ENCODE peak calls at places on chromosomes 13 and 19, in nine cellular contexts. F, R, H, X, A, T, Y, S and P are unnamed samples.

GRCh38 chr19:2391118-2391725 is 31.2 kb downstream of the TMPRSS9 start:
- DNase-seq in Y (no peak), T (peak), R (no peak), F (peak), X (no peak), A (peak), H (peak), S (no peak), P (no peak)

GRCh38 chr13:35475131-35475959 is 1.1 kb downstream of the MAB21L1 start:
- DNase-seq in H (peak), A (peak), F (no peak), S (no peak), R (no peak), Y (no peak), X (no peak), T (no peak), P (no peak)

GRCh38 chr13:111855786-111856185 is 211.2 kb upstream of the SOX1 start:
- DNase-seq in R (no peak), H (no peak), A (no peak), X (no peak), T (no peak), F (no peak), S (no peak), Y (no peak), P (no peak)

GRCh38 chr13:66992183-66992582 is 238.0 kb downstream of the PCDH9 start:
- DNase-seq in Y (no peak), T (no peak), A (no peak), R (no peak), X (no peak), F (no peak), H (no peak), S (no peak), P (no peak)

GRCh38 chr19:6402834-6403608 is 10.1 kb upstream of the GTF2F1 start:
- DNase-seq in F (no peak), A (no peak), Y (no peak), T (no peak), H (no peak), R (no peak), S (no peak), X (no peak), P (no peak)

GRCh38 chr13:73708393-73708985 is 425.7 kb downstream of the KLF12 start:
- DNase-seq in Y (no peak), S (no peak), H (no peak), X (peak), R (peak), T (peak), F (peak), A (peak), P (no peak)

GRCh38 chr13:33322474-33322827 is 36.9 kb upstream of the STARD13 start:
- DNase-seq in S (no peak), R (no peak), X (no peak), T (no peak), F (no peak), Y (no peak), H (no peak), A (no peak), P (no peak)

GRCh38 chr13:57631607-57632275 is at the start of gene PCDH17:
- DNase-seq in Y (peak), F (no peak), T (no peak), X (no peak), R (no peak), A (no peak), S (no peak), H (no peak), P (no peak)

GRCh38 chr13:28494537-28494860 is 429 bp downstream of the FLT1 start:
- DNase-seq in H (no peak), A (no peak), X (no peak), S (no peak), R (no peak), T (no peak), F (no peak), Y (peak), P (no peak)

GRCh38 chr19:40225440-40226305 is 816 bp downstream of the CCNP start:
- DNase-seq in H (no peak), A (no peak), F (peak), Y (no peak), S (no peak), X (no peak), R (no peak), T (no peak), P (no peak)

GRCh38 chr13:39916330-39916729 is 260.9 kb downstream of the COG6 start:
- DNase-seq in H (no peak), Y (no peak), X (no peak), F (no peak), R (no peak), S (no peak), A (no peak), T (no peak), P (no peak)

GRCh38 chr13:34863360-34864135 is 78.5 kb upstream of the NBEA start:
- DNase-seq in A (peak), F (peak), S (no peak), X (no peak), T (no peak), H (peak), Y (no peak), R (no peak), P (no peak)

GRCh38 chr19:49805822-49806612 is 7.1 kb downstream of the FUZ start:
- DNase-seq in H (no peak), T (no peak), Y (no peak), S (no peak), F (no peak), R (no peak), A (no peak), X (no peak), P (no peak)

GRCh38 chr13:28548872-28549271 is 53.9 kb upstream of the FLT1 start:
- DNase-seq in T (no peak), H (no peak), S (no peak), A (no peak), R (no peak), F (peak), Y (no peak), X (no peak), P (no peak)

GRCh38 chr13:109348514-109349340 is 437.7 kb downstream of the IRS2 start:
- DNase-seq in S (no peak), A (no peak), R (no peak), Y (no peak), T (no peak), H (peak), X (no peak), F (peak), P (no peak)

GRCh38 chr13:50544226-50544625 is 299.3 kb downstream of the DLEU7 start:
- DNase-seq in X (no peak), H (no peak), A (no peak), Y (no peak), R (no peak), F (no peak), T (no peak), S (no peak), P (no peak)

GRCh38 chr19:55809381-55810058 is 22.3 kb downstream of the NLRP11 start:
- DNase-seq in H (peak), Y (peak), S (peak), A (no peak), R (no peak), T (peak), X (no peak), F (peak), P (peak)

GRCh38 chr19:34692541-34692940 is 15.1 kb downstream of the ZNF302 start:
- DNase-seq in S (no peak), X (no peak), F (no peak), Y (no peak), R (no peak), H (no peak), T (no peak), A (no peak), P (no peak)

GRCh38 chr13:50644081-50644871 is 199.2 kb downstream of the DLEU7 start:
- DNase-seq in S (no peak), Y (no peak), F (no peak), T (no peak), A (no peak), R (no peak), H (no peak), X (no peak), P (no peak)

GRCh38 chr19:19488041-19488874 is 27.1 kb downstream of the TSSK6 start:
- DNase-seq in S (no peak), H (no peak), X (no peak), T (no peak), Y (no peak), A (no peak), R (no peak), F (peak), P (peak)

GRCh38 chr13:43284162-43284561 is 260.8 kb downstream of the DNAJC15 start:
- DNase-seq in S (no peak), F (no peak), T (no peak), A (no peak), R (no peak), X (no peak), Y (no peak), H (no peak), P (no peak)

GRCh38 chr19:33193864-33194362 is at the start of gene LRP3:
- DNase-seq in Y (peak), F (no peak), T (no peak), X (no peak), R (no peak), S (peak), H (no peak), A (no peak), P (peak)

GRCh38 chr19:8069116-8069973 is 16.8 kb downstream of the CCL25 start:
- DNase-seq in X (no peak), Y (no peak), S (no peak), R (no peak), H (no peak), A (no peak), F (no peak), T (no peak), P (no peak)

GRCh38 chr13:22040810-22041364 is 370.0 kb downstream of the FGF9 start:
- DNase-seq in F (no peak), S (no peak), Y (no peak), X (no peak), A (no peak), R (no peak), H (no peak), T (peak), P (no peak)

GRCh38 chr13:112965103-112965502 is 3.9 kb upstream of the MCF2L start:
- DNase-seq in S (no peak), T (no peak), Y (peak), F (no peak), A (no peak), H (no peak), X (no peak), R (no peak), P (no peak)